ENCODE peak calls at places on chromosomes 3 and 15, in six cellular contexts. U is RWPE2, C is hepatocyte, Z is transverse colon, K is tibial nerve, H is fibroblast of lung. Q is an unnamed sample. For H3K36me3, the result is how much of the 10 kb centered on the place peaks cover.

GRCh38 chr3:127050733-127051132 is 67.8 kb downstream of the PLXNA1 start:
- DNase-seq in K (no peak), H (no peak), U (peak), C (no peak), Z (no peak), Q (peak)

GRCh38 chr3:127161236-127161635 is 31.7 kb upstream of the PRR23E start:
- DNase-seq in K (no peak), C (no peak), H (no peak), U (no peak), Z (no peak), Q (peak)

GRCh38 chr15:96115642-96116041 is 214.9 kb upstream of the NR2F2 start:
- DNase-seq in H (peak), Z (no peak), C (peak), K (no peak), U (no peak), Q (no peak)

GRCh38 chr15:94403246-94403824 is 172.0 kb downstream of the MCTP2 start:
- DNase-seq in H (peak), K (no peak), U (no peak), Z (no peak), C (no peak), Q (no peak)

GRCh38 chr15:62933388-62933787 is 109.2 kb upstream of the TPM1 start:
- DNase-seq in Z (no peak), U (no peak), H (peak), K (no peak), C (no peak), Q (no peak)

GRCh38 chr15:31840849-31841476 is 189.4 kb upstream of the CHRNA7 start:
- DNase-seq in Z (no peak), U (no peak), K (no peak), H (no peak), C (no peak), Q (no peak)

GRCh38 chr15:70579766-70580165 is 183.6 kb downstream of the UACA start:
- DNase-seq in H (no peak), U (no peak), C (no peak), K (no peak), Z (no peak), Q (no peak)

GRCh38 chr3:122977645-122978466 is 49.7 kb downstream of the SEMA5B start:
- DNase-seq in C (peak), K (no peak), Z (no peak), U (no peak), H (peak), Q (no peak)

GRCh38 chr15:63403254-63403945 is 21.8 kb upstream of the CA12 start:
- DNase-seq in H (no peak), C (no peak), Z (no peak), U (no peak), K (no peak), Q (no peak)

GRCh38 chr3:116339441-116340028 is 105.8 kb downstream of the LSAMP start:
- DNase-seq in C (peak), K (no peak), H (peak), U (no peak), Z (peak), Q (no peak)

GRCh38 chr3:58835075-58835474 is 168.5 kb upstream of the FAM3D start:
- DNase-seq in Z (no peak), K (no peak), U (no peak), H (peak), C (no peak), Q (no peak)
- H3K4me3 ChIP-seq in Z (no peak), K (no peak), U (no peak), H (no peak), C (no peak), Q (no peak)

GRCh38 chr3:46926447-46926846 is 48.9 kb downstream of the PTH1R start:
- DNase-seq in Z (no peak), U (peak), K (no peak), H (no peak), C (no peak), Q (no peak)
- H3K36me3 ChIP-seq in Z (under half), U (half or more), K (under half), H (under half), C (under half), Q (half or more)

GRCh38 chr3:149019581-149019980 is 28.2 kb downstream of the GYG1 start:
- DNase-seq in C (no peak), U (no peak), H (peak), K (no peak), Z (no peak), Q (no peak)

GRCh38 chr3:149018247-149018646 is 26.9 kb downstream of the GYG1 start:
- DNase-seq in C (no peak), H (peak), U (no peak), K (no peak), Z (no peak), Q (no peak)

GRCh38 chr3:149021830-149022229 is 30.5 kb downstream of the GYG1 start:
- DNase-seq in H (no peak), C (no peak), K (no peak), U (no peak), Z (no peak), Q (no peak)

GRCh38 chr3:149020196-149020838 is 29.0 kb downstream of the GYG1 start:
- DNase-seq in K (no peak), H (peak), C (no peak), U (no peak), Z (no peak), Q (no peak)

DNA sequence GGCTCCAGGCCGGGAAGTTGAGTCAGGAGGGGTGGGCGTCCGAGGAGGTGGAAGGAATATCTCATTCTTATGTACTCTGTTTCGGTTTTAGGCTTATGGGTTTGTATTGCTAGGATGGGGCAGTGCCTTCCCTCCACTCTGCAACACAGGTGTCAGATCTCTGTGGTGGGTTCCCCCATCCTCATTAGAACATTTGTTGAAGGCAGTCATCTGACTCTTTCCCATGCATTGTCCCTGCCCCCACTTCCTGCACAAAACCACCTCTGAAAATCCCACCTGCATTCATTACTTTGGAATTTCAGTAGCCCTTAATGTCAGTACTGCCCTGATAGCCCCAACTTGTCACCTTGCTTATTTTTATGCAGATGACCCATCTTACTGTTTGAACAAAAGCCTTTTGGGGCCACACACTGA is 29.5 kb downstream of the GYG1 start:
- DNase-seq in K (no peak), H (no peak), U (no peak), C (no peak), Z (no peak), Q (no peak)
- H3K4me3 ChIP-seq in K (no peak), H (no peak), U (no peak), C (no peak), Z (no peak), Q (no peak)

GRCh38 chr15:29668120-29668602 is 154.1 kb downstream of the TJP1 start:
- DNase-seq in C (peak), K (peak), Z (peak), U (no peak), H (peak), Q (no peak)
- H3K36me3 ChIP-seq in C (under half), K (under half), Z (under half), U (under half), H (under half), Q (under half)

GRCh38 chr3:32844914-32845313 is 27.1 kb downstream of the TRIM71 start:
- DNase-seq in Z (no peak), U (no peak), H (no peak), K (no peak), C (no peak), Q (no peak)
- H3K4me3 ChIP-seq in Z (no peak), U (no peak), H (no peak), K (no peak), C (no peak), Q (no peak)

Q was measured in Peyer's patch.